ENCODE peak calls at places on chromosome 3, in six cellular contexts. A, J, I, V, R and M are unnamed samples.

GRCh38 chr3:165837058-165837525 is at the start of gene BCHE:
- DNase-seq in V (peak), J (peak), R (peak), I (peak), A (peak), M (peak)

GRCh38 chr3:195147649-195148121 is 123.3 kb downstream of the XXYLT1 start:
- DNase-seq in R (no peak), A (no peak), I (no peak), J (no peak), V (no peak), M (no peak)

GRCh38 chr3:19543212-19543841 is 390.7 kb downstream of the EFHB start:
- DNase-seq in I (no peak), J (no peak), A (peak), R (no peak), V (peak), M (no peak)

GRCh38 chr3:80384811-80385210 is 617.0 kb upstream of the ROBO1 start:
- DNase-seq in R (no peak), V (no peak), I (no peak), J (no peak), A (no peak), M (no peak)

GRCh38 chr3:11607816-11608215 is 35.9 kb downstream of the VGLL4 start:
- DNase-seq in V (peak), A (no peak), R (no peak), I (no peak), J (no peak), M (no peak)

GRCh38 chr3:105118905-105119304 is 247.8 kb upstream of the ALCAM start:
- DNase-seq in I (no peak), A (peak), R (no peak), J (no peak), V (peak), M (no peak)

GRCh38 chr3:111723293-111723963 is 128.3 kb upstream of the ZBED2 start:
- DNase-seq in A (no peak), V (peak), I (no peak), J (peak), R (no peak), M (no peak)

GRCh38 chr3:130759692-130760338 is 13.2 kb upstream of the PIK3R4 start:
- DNase-seq in R (peak), J (peak), A (peak), I (peak), V (peak), M (peak)

GRCh38 chr3:40768536-40768935 is 243.8 kb downstream of the ZNF621 start:
- DNase-seq in J (no peak), A (no peak), V (peak), I (no peak), R (no peak), M (no peak)

GRCh38 chr3:137105277-137105977 is 147.6 kb downstream of the IL20RB start:
- DNase-seq in J (peak), I (peak), A (peak), V (peak), R (peak), M (peak)

GRCh38 chr3:72907851-72908620 is 20.2 kb downstream of the GXYLT2 start:
- DNase-seq in R (peak), V (peak), A (no peak), J (peak), I (no peak), M (no peak)

GRCh38 chr3:98512576-98512975 is 10.1 kb downstream of the CLDND1 start:
- DNase-seq in R (no peak), A (no peak), J (no peak), I (no peak), V (peak), M (no peak)

GRCh38 chr3:122921791-122922651 is 105.5 kb downstream of the SEMA5B start:
- DNase-seq in V (no peak), J (no peak), R (no peak), I (peak), A (peak), M (peak)

GRCh38 chr3:102060814-102061213 is 211.5 kb downstream of the NFKBIZ start:
- DNase-seq in A (peak), I (no peak), J (no peak), R (peak), V (peak), M (no peak)

GRCh38 chr3:72160351-72160750 is 375.4 kb upstream of the PROK2 start:
- DNase-seq in J (no peak), I (no peak), A (no peak), R (no peak), V (no peak), M (no peak)

GRCh38 chr3:45151100-45151499 is 4.9 kb upstream of the CDCP1 start:
- DNase-seq in I (no peak), R (no peak), J (no peak), A (no peak), V (no peak), M (no peak)